ENCODE peak calls at places on chromosomes 3 and 15, in seven cellular contexts. One of them, this sample, is unnamed.

GRCh38 chr15:91258436-91258779 is 158.4 kb downstream of the SV2B start:
- DNase-seq in mesendoderm: peak
- DNase-seq in neuronal stem cell: no peak
- DNase-seq in mesenchymal stem cell: no peak
- DNase-seq in IMR-90: no peak
- DNase-seq in H9: peak
- DNase-seq in H1: no peak
- DNase-seq in this sample: peak

GRCh38 chr3:133540896-133541674 is 32.4 kb upstream of the CDV3 start:
- DNase-seq in mesendoderm: no peak
- DNase-seq in neuronal stem cell: no peak
- DNase-seq in mesenchymal stem cell: peak
- DNase-seq in IMR-90: peak
- DNase-seq in H9: no peak
- DNase-seq in H1: no peak
- DNase-seq in this sample: no peak

GRCh38 chr3:29693863-29694262 is 413.0 kb downstream of the RBMS3 start:
- DNase-seq in mesendoderm: peak
- DNase-seq in neuronal stem cell: peak
- DNase-seq in mesenchymal stem cell: peak
- DNase-seq in IMR-90: peak
- DNase-seq in H9: peak
- DNase-seq in H1: peak
- DNase-seq in this sample: peak

GRCh38 chr3:47385007-47385406 is 4.2 kb downstream of the PTPN23 start:
- DNase-seq in mesendoderm: no peak
- DNase-seq in neuronal stem cell: no peak
- DNase-seq in mesenchymal stem cell: no peak
- DNase-seq in IMR-90: peak
- DNase-seq in H9: no peak
- DNase-seq in H1: no peak
- DNase-seq in this sample: peak

GRCh38 chr15:101017041-101017754 is 98.0 kb downstream of the LRRK1 start:
- DNase-seq in mesendoderm: peak
- DNase-seq in neuronal stem cell: no peak
- DNase-seq in mesenchymal stem cell: no peak
- DNase-seq in IMR-90: peak
- DNase-seq in H9: peak
- DNase-seq in H1: no peak
- DNase-seq in this sample: no peak

GRCh38 chr15:99951471-99951870 is 218.2 kb upstream of the LYSMD4 start:
- DNase-seq in mesendoderm: no peak
- DNase-seq in neuronal stem cell: no peak
- DNase-seq in mesenchymal stem cell: no peak
- DNase-seq in IMR-90: no peak
- DNase-seq in H9: no peak
- DNase-seq in H1: no peak
- DNase-seq in this sample: no peak

GRCh38 chr3:196968233-196969000 is at the start of gene PIGZ:
- DNase-seq in mesendoderm: no peak
- DNase-seq in neuronal stem cell: no peak
- DNase-seq in mesenchymal stem cell: no peak
- DNase-seq in IMR-90: no peak
- DNase-seq in H9: no peak
- DNase-seq in H1: no peak
- DNase-seq in this sample: peak

GRCh38 chr15:27906802-27907201 is 192.3 kb downstream of the OCA2 start:
- DNase-seq in mesendoderm: no peak
- DNase-seq in neuronal stem cell: no peak
- DNase-seq in mesenchymal stem cell: no peak
- DNase-seq in IMR-90: no peak
- DNase-seq in H9: no peak
- DNase-seq in H1: no peak
- DNase-seq in this sample: no peak

GRCh38 chr3:127959873-127960272 is 44.8 kb downstream of the KBTBD12 start:
- DNase-seq in mesendoderm: peak
- DNase-seq in neuronal stem cell: peak
- DNase-seq in mesenchymal stem cell: peak
- DNase-seq in IMR-90: peak
- DNase-seq in H9: peak
- DNase-seq in H1: no peak
- DNase-seq in this sample: peak

GRCh38 chr3:169999433-169999832 is 32.8 kb downstream of the SEC62 start:
- DNase-seq in mesendoderm: no peak
- DNase-seq in neuronal stem cell: no peak
- DNase-seq in mesenchymal stem cell: no peak
- DNase-seq in IMR-90: no peak
- DNase-seq in H9: no peak
- DNase-seq in H1: no peak
- DNase-seq in this sample: peak

GRCh38 chr3:52534281-52535183 is 875 bp upstream of the NT5DC2 start:
- DNase-seq in mesendoderm: peak
- DNase-seq in neuronal stem cell: no peak
- DNase-seq in mesenchymal stem cell: no peak
- DNase-seq in IMR-90: peak
- DNase-seq in H9: peak
- DNase-seq in H1: no peak
- DNase-seq in this sample: peak

GRCh38 chr15:47384316-47384715 is 333.0 kb upstream of the SEMA6D start:
- DNase-seq in mesendoderm: peak
- DNase-seq in neuronal stem cell: peak
- DNase-seq in mesenchymal stem cell: peak
- DNase-seq in IMR-90: peak
- DNase-seq in H9: peak
- DNase-seq in H1: peak
- DNase-seq in this sample: peak

GRCh38 chr3:10272977-10273376 is 19.8 kb downstream of the GHRL start:
- DNase-seq in mesendoderm: no peak
- DNase-seq in neuronal stem cell: no peak
- DNase-seq in mesenchymal stem cell: no peak
- DNase-seq in IMR-90: no peak
- DNase-seq in H9: no peak
- DNase-seq in H1: no peak
- DNase-seq in this sample: no peak

GRCh38 chr3:197258168-197258755 is 40.1 kb downstream of the DLG1 start:
- DNase-seq in mesendoderm: no peak
- DNase-seq in neuronal stem cell: no peak
- DNase-seq in mesenchymal stem cell: no peak
- DNase-seq in IMR-90: no peak
- DNase-seq in H9: no peak
- DNase-seq in H1: no peak
- DNase-seq in this sample: no peak

GRCh38 chr3:12154151-12154550 is 4.6 kb downstream of the TIMP4 start:
- DNase-seq in mesendoderm: no peak
- DNase-seq in neuronal stem cell: no peak
- DNase-seq in mesenchymal stem cell: peak
- DNase-seq in IMR-90: peak
- DNase-seq in H9: no peak
- DNase-seq in H1: no peak
- DNase-seq in this sample: no peak

GRCh38 chr15:42160110-42160509 is 3.7 kb upstream of the PLA2G4F start:
- DNase-seq in mesendoderm: no peak
- DNase-seq in neuronal stem cell: no peak
- DNase-seq in mesenchymal stem cell: no peak
- DNase-seq in IMR-90: no peak
- DNase-seq in H9: no peak
- DNase-seq in H1: no peak
- DNase-seq in this sample: no peak

GRCh38 chr15:40323953-40324937 is 753 bp downstream of the INAFM2 start:
- DNase-seq in mesendoderm: no peak
- DNase-seq in neuronal stem cell: no peak
- DNase-seq in mesenchymal stem cell: peak
- DNase-seq in IMR-90: no peak
- DNase-seq in H9: no peak
- DNase-seq in H1: no peak
- DNase-seq in this sample: no peak

GRCh38 chr3:38964646-38965045 is 87.1 kb downstream of the SCN11A start:
- DNase-seq in mesendoderm: no peak
- DNase-seq in neuronal stem cell: no peak
- DNase-seq in mesenchymal stem cell: no peak
- DNase-seq in IMR-90: no peak
- DNase-seq in H9: no peak
- DNase-seq in H1: no peak
- DNase-seq in this sample: peak

GRCh38 chr15:83943849-83944404 is 290.0 kb downstream of the ADAMTSL3 start:
- DNase-seq in mesendoderm: no peak
- DNase-seq in neuronal stem cell: no peak
- DNase-seq in mesenchymal stem cell: no peak
- DNase-seq in IMR-90: peak
- DNase-seq in H9: no peak
- DNase-seq in H1: no peak
- DNase-seq in this sample: peak

GRCh38 chr3:87082806-87083440 is 92.0 kb upstream of the VGLL3 start:
- DNase-seq in mesendoderm: peak
- DNase-seq in neuronal stem cell: peak
- DNase-seq in mesenchymal stem cell: peak
- DNase-seq in IMR-90: peak
- DNase-seq in H9: peak
- DNase-seq in H1: peak
- DNase-seq in this sample: peak

GRCh38 chr3:55332191-55332590 is 154.9 kb downstream of the WNT5A start:
- DNase-seq in mesendoderm: no peak
- DNase-seq in neuronal stem cell: no peak
- DNase-seq in mesenchymal stem cell: no peak
- DNase-seq in IMR-90: no peak
- DNase-seq in H9: no peak
- DNase-seq in H1: no peak
- DNase-seq in this sample: no peak

GRCh38 chr3:147404000-147404799 is 2.1 kb downstream of the ZIC4 start:
- DNase-seq in mesendoderm: no peak
- DNase-seq in neuronal stem cell: no peak
- DNase-seq in mesenchymal stem cell: no peak
- DNase-seq in IMR-90: no peak
- DNase-seq in H9: no peak
- DNase-seq in H1: no peak
- DNase-seq in this sample: no peak
- H3K4ac ChIP-seq in mesendoderm: no peak
- H3K4ac ChIP-seq in neuronal stem cell: no peak
- H3K4ac ChIP-seq in mesenchymal stem cell: no peak
- H3K4ac ChIP-seq in IMR-90: no peak
- H3K4ac ChIP-seq in H9: no peak
- H3K4ac ChIP-seq in H1: no peak
- H3K4ac ChIP-seq in this sample: no peak

DNA sequence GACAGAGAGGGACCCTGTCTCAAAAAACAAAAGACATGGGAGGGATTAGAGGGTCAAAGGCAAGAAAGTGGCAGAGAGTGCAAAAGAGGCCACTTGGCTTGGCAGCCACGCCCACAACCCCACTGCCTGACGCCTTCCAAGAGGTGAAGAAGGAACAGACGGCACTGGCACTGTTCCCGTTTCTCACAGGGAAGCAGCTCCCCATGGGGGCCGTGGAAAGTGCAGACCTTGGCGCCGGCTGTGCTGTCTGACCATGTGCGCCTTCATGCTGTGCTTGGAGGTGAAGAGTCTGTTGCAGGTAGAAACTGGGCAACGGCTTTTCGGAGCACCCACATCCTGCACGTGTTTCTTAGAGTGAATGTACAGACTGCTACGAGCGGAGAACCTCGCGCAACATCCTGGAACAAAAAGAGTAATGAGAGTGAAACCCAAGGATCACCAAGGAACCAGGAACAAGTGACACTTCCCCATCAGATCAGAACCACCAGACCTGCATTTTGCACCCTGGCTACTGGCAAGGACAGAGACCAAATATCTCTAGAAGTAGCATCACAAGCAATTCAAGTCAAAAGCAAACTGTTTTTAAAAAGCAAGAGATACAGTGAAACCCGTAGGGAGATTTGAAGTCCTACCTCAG is 9.6 kb downstream of the ZXDC start:
- DNase-seq in mesendoderm: no peak
- DNase-seq in neuronal stem cell: no peak
- DNase-seq in mesenchymal stem cell: no peak
- DNase-seq in IMR-90: no peak
- DNase-seq in H9: no peak
- DNase-seq in H1: no peak
- DNase-seq in this sample: no peak
- H3K4ac ChIP-seq in mesendoderm: no peak
- H3K4ac ChIP-seq in neuronal stem cell: no peak
- H3K4ac ChIP-seq in mesenchymal stem cell: no peak
- H3K4ac ChIP-seq in IMR-90: no peak
- H3K4ac ChIP-seq in H9: no peak
- H3K4ac ChIP-seq in H1: no peak
- H3K4ac ChIP-seq in this sample: no peak

DNA sequence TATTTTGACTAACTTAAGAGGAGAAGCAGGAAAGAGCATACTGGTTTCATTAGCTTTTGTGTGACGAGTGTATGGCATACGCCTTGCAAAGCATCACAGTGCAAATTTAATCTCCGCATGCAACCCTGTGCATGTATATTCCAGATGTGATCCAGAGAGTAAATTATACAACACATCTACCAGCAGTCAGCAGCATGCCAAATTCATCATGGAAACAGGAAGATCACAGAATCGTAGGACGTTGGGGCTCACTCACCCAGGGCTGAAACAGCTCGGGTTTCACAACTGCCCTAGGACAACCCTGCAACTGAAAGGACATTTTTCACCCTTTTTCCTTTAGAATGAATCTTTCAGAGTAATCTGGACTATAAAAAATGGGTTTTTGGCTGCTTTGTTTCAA is 53.3 kb downstream of the ADAMTS9 start:
- DNase-seq in mesendoderm: no peak
- DNase-seq in neuronal stem cell: no peak
- DNase-seq in mesenchymal stem cell: no peak
- DNase-seq in IMR-90: no peak
- DNase-seq in H9: no peak
- DNase-seq in H1: no peak
- DNase-seq in this sample: no peak
- H3K4ac ChIP-seq in mesendoderm: no peak
- H3K4ac ChIP-seq in neuronal stem cell: no peak
- H3K4ac ChIP-seq in mesenchymal stem cell: no peak
- H3K4ac ChIP-seq in IMR-90: no peak
- H3K4ac ChIP-seq in H9: no peak
- H3K4ac ChIP-seq in H1: no peak
- H3K4ac ChIP-seq in this sample: no peak

GRCh38 chr3:32570426-32571191 is at the start of gene DYNC1LI1:
- DNase-seq in mesendoderm: peak
- DNase-seq in neuronal stem cell: peak
- DNase-seq in mesenchymal stem cell: peak
- DNase-seq in IMR-90: peak
- DNase-seq in H9: peak
- DNase-seq in H1: peak
- DNase-seq in this sample: peak

GRCh38 chr3:32577174-32577573 is 6.5 kb upstream of the DYNC1LI1 start:
- DNase-seq in mesendoderm: no peak
- DNase-seq in neuronal stem cell: no peak
- DNase-seq in mesenchymal stem cell: no peak
- DNase-seq in IMR-90: no peak
- DNase-seq in H9: no peak
- DNase-seq in H1: no peak
- DNase-seq in this sample: no peak

GRCh38 chr3:32571192-32571485 is 481 bp upstream of the DYNC1LI1 start:
- DNase-seq in mesendoderm: no peak
- DNase-seq in neuronal stem cell: no peak
- DNase-seq in mesenchymal stem cell: no peak
- DNase-seq in IMR-90: no peak
- DNase-seq in H9: no peak
- DNase-seq in H1: no peak
- DNase-seq in this sample: peak

GRCh38 chr3:32577621-32578556 is 7.2 kb upstream of the DYNC1LI1 start:
- DNase-seq in mesendoderm: no peak
- DNase-seq in neuronal stem cell: no peak
- DNase-seq in mesenchymal stem cell: peak
- DNase-seq in IMR-90: peak
- DNase-seq in H9: no peak
- DNase-seq in H1: no peak
- DNase-seq in this sample: no peak

GRCh38 chr3:32575451-32575850 is 4.8 kb upstream of the DYNC1LI1 start:
- DNase-seq in mesendoderm: no peak
- DNase-seq in neuronal stem cell: no peak
- DNase-seq in mesenchymal stem cell: peak
- DNase-seq in IMR-90: peak
- DNase-seq in H9: no peak
- DNase-seq in H1: no peak
- DNase-seq in this sample: peak
- H3K4ac ChIP-seq in mesendoderm: no peak
- H3K4ac ChIP-seq in neuronal stem cell: no peak
- H3K4ac ChIP-seq in mesenchymal stem cell: no peak
- H3K4ac ChIP-seq in IMR-90: peak
- H3K4ac ChIP-seq in H9: no peak
- H3K4ac ChIP-seq in H1: no peak
- H3K4ac ChIP-seq in this sample: no peak

This sample was measured in trophoblast cell.